ENCODE peak calls at places on chromosomes 5 and 9, in five cellular contexts. W is osteocyte, N is A549, Q is amniotic stem cell, V is dermis blood vessel endothelial cell. U is an unnamed sample.
A peak's percentile ranks its signal among the peaks of the same experiment; 100 is the strongest.

GRCh38 chr5:14908195-14908594 is 36.6 kb upstream of the ANKH start:
- DNase-seq in W (no peak), N (peak; percentile 9), Q (no peak), V (no peak), U (no peak)

GRCh38 chr9:99967457-99967856 is 61.0 kb downstream of the STX17 start:
- DNase-seq in W (no peak), N (no peak), Q (no peak), V (no peak), U (no peak)

GRCh38 chr5:172903790-172904189 is 55.4 kb upstream of the RPL26L1 start:
- DNase-seq in W (peak; percentile 93), N (peak; percentile 92), Q (peak; percentile 80), V (peak; percentile 91), U (no peak)

GRCh38 chr5:1247811-1248210 is 22.6 kb downstream of the SLC6A18 start:
- DNase-seq in W (no peak), N (no peak), Q (no peak), V (no peak), U (no peak)

GRCh38 chr5:14141764-14142163 is 1.4 kb upstream of the TRIO start:
- DNase-seq in W (no peak), N (no peak), Q (no peak), V (no peak), U (no peak)

GRCh38 chr5:144800169-144800568 is 629.5 kb downstream of the KCTD16 start:
- DNase-seq in W (no peak), N (no peak), Q (no peak), V (no peak), U (no peak)

GRCh38 chr9:76396597-76396996 is 2.4 kb upstream of the RFK start:
- DNase-seq in W (no peak), N (no peak), Q (no peak), V (no peak), U (no peak)

GRCh38 chr5:163846512-163846911 is 341.1 kb downstream of the MAT2B start:
- DNase-seq in W (no peak), N (no peak), Q (no peak), V (no peak), U (no peak)

GRCh38 chr5:173643964-173644363 is 27.5 kb upstream of the BOD1 start:
- DNase-seq in W (no peak), N (no peak), Q (no peak), V (no peak), U (no peak)

GRCh38 chr9:38074441-38074943 is 5.5 kb upstream of the SHB start:
- DNase-seq in W (no peak), N (no peak), Q (no peak), V (peak; percentile 65), U (no peak)

GRCh38 chr5:170338933-170339779 is 41.6 kb upstream of the LCP2 start:
- DNase-seq in W (no peak), N (no peak), Q (no peak), V (no peak), U (no peak)

GRCh38 chr9:75001719-75002421 is 26.2 kb downstream of the CARNMT1 start:
- DNase-seq in W (no peak), N (peak; percentile 86), Q (peak; percentile 84), V (peak; percentile 93), U (peak; percentile 76)

GRCh38 chr5:132256086-132256782 is 1.3 kb upstream of the PDLIM4 start:
- DNase-seq in W (peak; percentile 49), N (no peak), Q (no peak), V (no peak), U (no peak)

GRCh38 chr9:135077497-135078200 is 9.8 kb upstream of the OLFM1 start:
- DNase-seq in W (peak; percentile 84), N (no peak), Q (no peak), V (peak; percentile 40), U (no peak)

GRCh38 chr5:156456857-156457256 is 129.9 kb downstream of the SGCD start:
- DNase-seq in W (no peak), N (no peak), Q (no peak), V (no peak), U (no peak)

GRCh38 chr5:54282876-54283275 is 27.5 kb downstream of the ARL15 start:
- DNase-seq in W (no peak), N (no peak), Q (no peak), V (no peak), U (no peak)

GRCh38 chr5:73844165-73844564 is 218.2 kb downstream of the ARHGEF28 start:
- DNase-seq in W (no peak), N (no peak), Q (no peak), V (no peak), U (no peak)

GRCh38 chr5:82796643-82797416 is 280.4 kb downstream of the TMEM167A start:
- DNase-seq in W (no peak), N (no peak), Q (no peak), V (no peak), U (no peak)

GRCh38 chr5:122517091-122517490 is 205.1 kb downstream of the SNCAIP start:
- DNase-seq in W (no peak), N (no peak), Q (no peak), V (peak; percentile 7), U (no peak)

GRCh38 chr9:108074900-108075299 is 585.3 kb upstream of the KLF4 start:
- DNase-seq in W (no peak), N (no peak), Q (no peak), V (no peak), U (no peak)

GRCh38 chr5:170223906-170224305 is 8.9 kb upstream of the C5orf58 start:
- DNase-seq in W (no peak), N (no peak), Q (no peak), V (no peak), U (no peak)

GRCh38 chr5:157592594-157592993 is 17.0 kb upstream of the ADAM19 start:
- DNase-seq in W (no peak), N (no peak), Q (no peak), V (peak; percentile 68), U (no peak)

GRCh38 chr5:32679218-32679617 is 31.9 kb upstream of the NPR3 start:
- DNase-seq in W (no peak), N (peak; percentile 33), Q (no peak), V (peak; percentile 20), U (no peak)

GRCh38 chr9:116209406-116210116 is 56.0 kb downstream of the PAPPA start:
- DNase-seq in W (no peak), N (no peak), Q (no peak), V (no peak), U (no peak)

GRCh38 chr5:137129906-137130680 is 369.0 kb downstream of the SPOCK1 start:
- DNase-seq in W (no peak), N (no peak), Q (no peak), V (no peak), U (no peak)

GRCh38 chr5:111143910-111144309 is 51.8 kb downstream of the WDR36 start:
- DNase-seq in W (no peak), N (no peak), Q (no peak), V (no peak), U (no peak)

GRCh38 chr9:115058684-115059315 is 59.2 kb downstream of the TNC start:
- DNase-seq in W (no peak), N (no peak), Q (peak; percentile 47), V (no peak), U (no peak)

GRCh38 chr9:7980691-7981289 is 181.2 kb upstream of the DMAC1 start:
- DNase-seq in W (no peak), N (no peak), Q (no peak), V (no peak), U (no peak)

U was measured in LoVo.